ENCODE peak calls at places on chromosomes 13 and 19, in six cellular contexts. N is GM12878, H is K562, K is GM12892, I is H1, E is HepG2. S is an unnamed sample.

GRCh38 chr13:25771208-25771607 is 280.6 kb downstream of the SHISA2 start:
- DNase-seq in N (no peak), H (no peak), K (no peak), I (no peak), E (no peak), S (no peak)

GRCh38 chr13:52652170-52652979 is at the start of gene SUGT1:
- DNase-seq in N (peak; percentile 92), H (peak; percentile 95), K (peak; percentile 74), I (peak; percentile 90), E (peak; percentile 94), S (peak; percentile 65)

GRCh38 chr13:21717817-21718216 is 46.9 kb downstream of the FGF9 start:
- DNase-seq in N (no peak), H (no peak), K (no peak), I (peak; percentile 31), E (no peak), S (no peak)

GRCh38 chr19:48152552-48152951 is 17.6 kb downstream of the LIG1 start:
- DNase-seq in N (no peak), H (peak; percentile 70), K (no peak), I (no peak), E (peak; percentile 24), S (peak; percentile 50)

GRCh38 chr13:49517461-49517860 is 21.7 kb downstream of the PHF11 start:
- DNase-seq in N (no peak), H (no peak), K (no peak), I (no peak), E (peak; percentile 26), S (no peak)

GRCh38 chr13:22880756-22881701 is 299.8 kb upstream of the SGCG start:
- DNase-seq in N (no peak), H (no peak), K (no peak), I (no peak), E (no peak), S (no peak)

GRCh38 chr13:92164822-92165221 is 766.4 kb downstream of the GPC5 start:
- DNase-seq in N (no peak), H (peak; percentile 12), K (no peak), I (no peak), E (no peak), S (no peak)

GRCh38 chr19:46133777-46134231 is 9.3 kb upstream of the IGFL3 start:
- DNase-seq in N (no peak), H (no peak), K (no peak), I (no peak), E (no peak), S (no peak)

GRCh38 chr19:5018224-5019015 is 49.5 kb downstream of the KDM4B start:
- DNase-seq in N (no peak), H (no peak), K (no peak), I (no peak), E (no peak), S (no peak)

GRCh38 chr13:99228737-99229691 is 28.4 kb downstream of the UBAC2 start:
- DNase-seq in N (peak; percentile 91), H (peak; percentile 17), K (no peak), I (no peak), E (peak; percentile 23), S (no peak)

GRCh38 chr19:1608414-1609391 is 3.4 kb upstream of the UQCR11 start:
- DNase-seq in N (no peak), H (no peak), K (no peak), I (no peak), E (no peak), S (no peak)

GRCh38 chr13:42384265-42384664 is 112.3 kb downstream of the AKAP11 start:
- DNase-seq in N (no peak), H (no peak), K (no peak), I (no peak), E (no peak), S (no peak)

GRCh38 chr19:17078920-17079709 is 3.5 kb downstream of the MYO9B start:
- DNase-seq in N (no peak), H (no peak), K (no peak), I (no peak), E (no peak), S (no peak)

GRCh38 chr13:92265408-92265807 is 867.0 kb downstream of the GPC5 start:
- DNase-seq in N (no peak), H (no peak), K (no peak), I (no peak), E (no peak), S (no peak)

GRCh38 chr13:101415358-101416174 is 742 bp downstream of the NALCN start:
- DNase-seq in N (no peak), H (no peak), K (no peak), I (no peak), E (no peak), S (no peak)

GRCh38 chr13:106140476-106140875 is 395.0 kb downstream of the EFNB2 start:
- DNase-seq in N (no peak), H (no peak), K (no peak), I (no peak), E (no peak), S (no peak)

GRCh38 chr13:76925115-76925514 is 23.2 kb upstream of the ACOD1 start:
- DNase-seq in N (no peak), H (no peak), K (no peak), I (no peak), E (no peak), S (no peak)

GRCh38 chr19:6041071-6041470 is 63.1 kb upstream of the RANBP3 start:
- DNase-seq in N (no peak), H (no peak), K (no peak), I (no peak), E (no peak), S (no peak)

GRCh38 chr19:3266792-3267469 is 42.5 kb downstream of the CELF5 start:
- DNase-seq in N (no peak), H (no peak), K (no peak), I (no peak), E (no peak), S (no peak)

GRCh38 chr13:65889368-65889767 is 1340.8 kb downstream of the PCDH9 start:
- DNase-seq in N (no peak), H (no peak), K (no peak), I (no peak), E (no peak), S (no peak)

GRCh38 chr13:44051923-44052322 is 172.2 kb downstream of the LACC1 start:
- DNase-seq in N (no peak), H (no peak), K (no peak), I (no peak), E (no peak), S (no peak)

GRCh38 chr19:10587022-10587838 is at the start of gene AP1M2:
- DNase-seq in N (no peak), H (no peak), K (no peak), I (peak; percentile 53), E (no peak), S (no peak)

GRCh38 chr13:81487151-81487550 is 1146.2 kb upstream of the SPRY2 start:
- DNase-seq in N (no peak), H (peak; percentile 14), K (no peak), I (peak; percentile 15), E (peak; percentile 24), S (no peak)

GRCh38 chr13:97233499-97233898 is 11.4 kb downstream of the MBNL2 start:
- DNase-seq in N (no peak), H (no peak), K (no peak), I (no peak), E (peak; percentile 73), S (no peak)
- TF ChIP-seq POLR2A in N (no peak), H (no peak), K (no peak), I (no peak), E (no peak), S (no peak)

GRCh38 chr13:94700536-94700935 is 11.8 kb downstream of the SOX21 start:
- DNase-seq in N (no peak), H (no peak), K (no peak), I (no peak), E (no peak), S (no peak)

GRCh38 chr13:94700051-94700535 is 12.3 kb downstream of the SOX21 start:
- DNase-seq in N (no peak), H (no peak), K (no peak), I (no peak), E (no peak), S (no peak)

GRCh38 chr13:94703271-94703670 is 9.1 kb downstream of the SOX21 start:
- DNase-seq in N (no peak), H (no peak), K (no peak), I (no peak), E (no peak), S (no peak)

GRCh38 chr13:94702181-94703041 is 9.9 kb downstream of the SOX21 start:
- DNase-seq in N (no peak), H (no peak), K (no peak), I (no peak), E (no peak), S (no peak)

GRCh38 chr13:94701313-94702180 is 10.8 kb downstream of the SOX21 start:
- DNase-seq in N (no peak), H (no peak), K (no peak), I (no peak), E (no peak), S (no peak)
- TF ChIP-seq TAF1 in N (no peak), H (no peak), K (no peak), I (no peak), E (no peak), S (no peak)

GRCh38 chr19:45090034-45090433 is 2.9 kb upstream of the PPP1R37 start:
- DNase-seq in N (no peak), H (no peak), K (no peak), I (no peak), E (no peak), S (no peak)

GRCh38 chr19:45094158-45094557 is 1.2 kb downstream of the PPP1R37 start:
- DNase-seq in N (no peak), H (no peak), K (no peak), I (no peak), E (no peak), S (no peak)

GRCh38 chr19:45092747-45093678 is at the start of gene PPP1R37:
- DNase-seq in N (peak; percentile 77), H (peak; percentile 97), K (peak; percentile 96), I (peak; percentile 90), E (peak; percentile 92), S (peak; percentile 95)

GRCh38 chr19:45090598-45090997 is 2.4 kb upstream of the PPP1R37 start:
- DNase-seq in N (no peak), H (no peak), K (no peak), I (no peak), E (no peak), S (no peak)

DNA sequence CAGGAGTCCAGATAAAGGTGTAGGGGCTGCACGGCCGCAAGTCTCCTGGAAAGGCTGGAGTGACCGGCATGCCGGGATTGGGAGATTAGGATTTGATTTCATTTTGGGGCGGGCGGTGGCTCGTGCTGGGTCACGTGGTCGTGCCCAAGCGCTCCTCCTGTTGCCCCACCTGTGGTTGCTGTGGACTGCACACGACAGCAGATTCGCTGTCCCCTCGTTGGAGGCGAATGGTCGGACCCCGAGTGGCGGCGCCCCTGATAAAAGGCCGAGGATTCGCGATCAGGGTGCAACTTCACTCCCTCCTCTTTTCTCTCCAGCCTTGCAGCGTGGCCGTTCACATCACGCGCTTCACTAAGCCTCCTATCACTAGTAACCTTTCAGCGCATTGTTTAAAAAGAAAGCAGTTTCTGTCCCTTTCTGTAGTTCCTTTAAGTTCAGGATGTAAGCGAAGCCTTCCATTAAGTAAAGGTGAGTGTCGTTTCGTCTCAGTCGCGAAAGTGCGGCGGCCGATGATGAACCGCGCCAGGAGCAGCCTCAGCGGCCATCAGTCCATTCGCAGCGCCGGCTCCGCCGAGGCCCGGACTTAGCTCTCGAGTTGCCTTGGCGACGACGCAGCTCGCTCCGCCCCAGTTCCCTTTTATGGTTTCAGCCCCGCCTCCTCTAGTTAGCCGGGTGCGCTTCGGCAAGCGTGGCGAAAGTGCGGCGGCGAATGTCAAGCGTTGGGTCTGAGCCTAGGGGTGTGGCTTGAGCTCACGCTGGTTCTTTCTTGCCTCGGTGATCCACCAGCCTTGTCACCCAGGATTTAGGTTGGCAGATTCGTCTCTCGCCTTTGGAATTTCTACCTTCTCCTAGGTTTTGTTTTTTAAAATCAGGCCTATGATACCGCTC is 1.7 kb upstream of the PPP1R37 start:
- DNase-seq in N (peak; percentile 89), H (peak; percentile 93), K (peak; percentile 89), I (peak; percentile 97), E (no peak), S (peak; percentile 90)
- TF ChIP-seq POLR2A in N (peak; percentile 90), H (peak; percentile 34), K (peak; percentile 74), I (peak; percentile 76), E (no peak), S (peak; percentile 85)

GRCh38 chr13:113781571-113781970 is 22.5 kb downstream of the TMEM255B start:
- DNase-seq in N (no peak), H (no peak), K (no peak), I (no peak), E (no peak), S (no peak)
- TF ChIP-seq TAF1 in N (no peak), H (no peak), K (no peak), I (no peak), E (no peak), S (no peak)

S was measured in GM12891.